ENCODE peak calls at places on chromosomes 13 and 19, in seven cellular contexts. V is transverse colon, E is sigmoid colon, X is ovary, G is A549, Y is tibial nerve, C is SK-N-SH. Z is an unnamed sample.

GRCh38 chr19:48623556-48624066 is 4.3 kb downstream of the SPHK2 start:
- DNase-seq in V (no peak), E (no peak), X (no peak), G (no peak), Y (no peak), C (peak; percentile 65), Z (no peak)

GRCh38 chr19:32921624-32922023 is 50.1 kb downstream of the CEP89 start:
- DNase-seq in V (no peak), E (no peak), X (no peak), G (no peak), Y (no peak), C (no peak), Z (no peak)

GRCh38 chr19:36032251-36033104 is at the start of gene CLIP3:
- DNase-seq in V (peak; percentile 45), E (peak; percentile 92), X (peak; percentile 87), G (no peak), Y (no peak), C (peak; percentile 100), Z (no peak)

GRCh38 chr13:47298506-47298905 is 401.7 kb upstream of the HTR2A start:
- DNase-seq in V (no peak), E (no peak), X (no peak), G (no peak), Y (no peak), C (no peak), Z (no peak)

GRCh38 chr19:41700381-41701195 is 7.8 kb upstream of the CEACAM5 start:
- DNase-seq in V (peak; percentile 6), E (peak; percentile 29), X (no peak), G (no peak), Y (no peak), C (no peak), Z (no peak)

GRCh38 chr19:15432018-15432494 is 13.3 kb upstream of the AKAP8L start:
- DNase-seq in V (no peak), E (peak; percentile 67), X (no peak), G (no peak), Y (no peak), C (peak; percentile 71), Z (peak; percentile 64)

GRCh38 chr13:95926231-95926630 is 127.0 kb downstream of the UGGT2 start:
- DNase-seq in V (no peak), E (no peak), X (no peak), G (no peak), Y (no peak), C (peak; percentile 19), Z (no peak)

GRCh38 chr19:34220472-34221063 is 33.8 kb upstream of the GARRE1 start:
- DNase-seq in V (peak; percentile 65), E (peak; percentile 69), X (no peak), G (peak; percentile 88), Y (peak; percentile 27), C (peak; percentile 67), Z (no peak)

GRCh38 chr13:106117035-106117434 is 418.4 kb downstream of the EFNB2 start:
- DNase-seq in V (no peak), E (no peak), X (no peak), G (no peak), Y (no peak), C (peak; percentile 53), Z (no peak)

GRCh38 chr13:89812856-89813255 is 1534.6 kb upstream of the MIR17HG start:
- DNase-seq in V (no peak), E (no peak), X (no peak), G (no peak), Y (no peak), C (no peak), Z (no peak)

GRCh38 chr13:113591750-113592149 is 7.2 kb downstream of the TFDP1 start:
- DNase-seq in V (peak; percentile 1), E (peak; percentile 38), X (peak; percentile 9), G (no peak), Y (no peak), C (peak; percentile 11), Z (peak; percentile 16)

GRCh38 chr13:44815507-44816074 is 173.7 kb downstream of the NUFIP1 start:
- DNase-seq in V (no peak), E (no peak), X (peak; percentile 35), G (peak; percentile 87), Y (no peak), C (no peak), Z (no peak)

GRCh38 chr13:113602291-113602970 is 17.9 kb downstream of the TFDP1 start:
- DNase-seq in V (no peak), E (no peak), X (no peak), G (no peak), Y (no peak), C (no peak), Z (no peak)

GRCh38 chr13:51769455-51770127 is 34.4 kb downstream of the DHRS12 start:
- DNase-seq in V (no peak), E (peak; percentile 87), X (peak; percentile 83), G (no peak), Y (peak; percentile 75), C (peak; percentile 52), Z (no peak)

GRCh38 chr13:41554180-41554579 is 96.8 kb downstream of the RGCC start:
- DNase-seq in V (no peak), E (no peak), X (no peak), G (no peak), Y (no peak), C (no peak), Z (no peak)

GRCh38 chr19:2809387-2810140 is 10.1 kb upstream of the ZNF554 start:
- DNase-seq in V (no peak), E (no peak), X (no peak), G (no peak), Y (no peak), C (peak; percentile 8), Z (no peak)

GRCh38 chr13:113410472-113411201 is 42.7 kb downstream of the ADPRHL1 start:
- DNase-seq in V (peak; percentile 25), E (peak; percentile 80), X (no peak), G (peak; percentile 52), Y (no peak), C (no peak), Z (peak; percentile 80)

GRCh38 chr19:30286378-30286777 is 85.8 kb upstream of the ZNF536 start:
- DNase-seq in V (no peak), E (no peak), X (no peak), G (no peak), Y (no peak), C (no peak), Z (no peak)

GRCh38 chr13:114111577-114111976 is 20.8 kb downstream of the RASA3 start:
- DNase-seq in V (peak; percentile 8), E (peak; percentile 56), X (no peak), G (no peak), Y (peak; percentile 8), C (no peak), Z (peak; percentile 16)

GRCh38 chr13:102289606-102290005 is 112.2 kb downstream of the FGF14 start:
- DNase-seq in V (no peak), E (no peak), X (no peak), G (no peak), Y (no peak), C (no peak), Z (no peak)

GRCh38 chr19:17807731-17808316 is 12.9 kb downstream of the B3GNT3 start:
- DNase-seq in V (no peak), E (no peak), X (no peak), G (no peak), Y (no peak), C (no peak), Z (no peak)

GRCh38 chr19:51325161-51325979 is 13.9 kb downstream of the IGLON5 start:
- DNase-seq in V (no peak), E (no peak), X (no peak), G (no peak), Y (no peak), C (no peak), Z (no peak)

GRCh38 chr19:11964858-11965645 is at the start of gene ZNF763:
- DNase-seq in V (peak; percentile 98), E (peak; percentile 97), X (peak; percentile 92), G (no peak), Y (peak; percentile 95), C (peak; percentile 92), Z (peak; percentile 96)

GRCh38 chr19:35000647-35001501 is 751 bp downstream of the GRAMD1A start:
- DNase-seq in V (peak; percentile 53), E (no peak), X (peak; percentile 72), G (peak; percentile 79), Y (no peak), C (peak; percentile 53), Z (no peak)

GRCh38 chr13:99496322-99497142 is 4.7 kb upstream of the TM9SF2 start:
- DNase-seq in V (peak; percentile 76), E (peak; percentile 84), X (peak; percentile 31), G (peak; percentile 84), Y (no peak), C (no peak), Z (peak; percentile 80)

GRCh38 chr13:81305928-81306327 is 965.0 kb upstream of the SPRY2 start:
- DNase-seq in V (no peak), E (no peak), X (no peak), G (no peak), Y (no peak), C (no peak), Z (no peak)

GRCh38 chr19:58400916-58401824 is 5.7 kb downstream of the RNF225 start:
- DNase-seq in V (peak; percentile 99), E (peak; percentile 100), X (peak; percentile 100), G (peak; percentile 100), Y (peak; percentile 100), C (peak; percentile 97), Z (peak; percentile 100)
- TF ChIP-seq EP300 in V (no peak), E (no peak), X (no peak), G (no peak), Y (peak; percentile 89), C (peak; percentile 29), Z (no peak)

DNA sequence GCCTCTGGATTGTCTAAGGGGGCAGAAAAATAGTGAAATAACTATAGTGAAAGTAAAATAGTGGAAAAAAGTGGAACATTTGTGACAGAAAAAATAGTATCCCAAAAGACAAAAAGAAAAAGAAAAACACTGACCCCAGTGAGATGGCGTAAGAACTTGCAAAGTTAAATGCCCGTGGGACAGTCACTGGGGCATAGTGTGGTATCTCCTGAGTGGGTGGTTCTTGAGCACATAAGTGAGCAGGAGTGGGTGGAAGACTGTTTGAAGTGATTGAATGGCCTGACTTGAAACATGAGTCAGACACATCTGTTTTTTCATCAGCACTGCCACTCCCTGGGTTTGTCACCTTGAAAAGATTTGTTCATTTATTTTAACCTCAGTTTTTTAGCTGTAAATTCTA is 2.5 kb downstream of the ZNF430 start:
- DNase-seq in V (no peak), E (no peak), X (no peak), G (no peak), Y (no peak), C (no peak), Z (no peak)
- TF ChIP-seq EP300 in V (no peak), E (no peak), X (no peak), G (no peak), Y (no peak), C (no peak), Z (no peak)

GRCh38 chr13:50539791-50540530 is 303.5 kb downstream of the DLEU7 start:
- DNase-seq in V (no peak), E (no peak), X (no peak), G (no peak), Y (no peak), C (no peak), Z (no peak)
- TF ChIP-seq EP300 in V (no peak), E (no peak), X (no peak), G (no peak), Y (no peak), C (no peak), Z (no peak)

GRCh38 chr19:44925114-44925891 is 10.9 kb downstream of the APOC1 start:
- DNase-seq in V (peak; percentile 74), E (peak; percentile 92), X (peak; percentile 78), G (no peak), Y (peak; percentile 56), C (no peak), Z (peak; percentile 90)
- TF ChIP-seq EP300 in V (no peak), E (no peak), X (no peak), G (no peak), Y (peak; percentile 76), C (no peak), Z (no peak)